ENCODE peak calls at places on chromosome 3, in five cellular contexts. One of them, this sample, is unnamed.
A peak's percentile ranks its signal among the peaks of the same experiment; 100 is the strongest.

GRCh38 chr3:30408105-30408557 is 198.3 kb upstream of the TGFBR2 start:
- DNase-seq in psoas muscle: no peak
- DNase-seq in CD8-positive, alpha-beta memory T cell: no peak
- DNase-seq in heart left ventricle: no peak
- DNase-seq in endodermal cell: no peak
- DNase-seq in this sample: no peak

GRCh38 chr3:25485673-25486072 is 57.6 kb downstream of the RARB start:
- DNase-seq in psoas muscle: no peak
- DNase-seq in CD8-positive, alpha-beta memory T cell: no peak
- DNase-seq in heart left ventricle: no peak
- DNase-seq in endodermal cell: no peak
- DNase-seq in this sample: no peak

GRCh38 chr3:86563358-86563970 is 427.5 kb downstream of the VGLL3 start:
- DNase-seq in psoas muscle: no peak
- DNase-seq in CD8-positive, alpha-beta memory T cell: no peak
- DNase-seq in heart left ventricle: no peak
- DNase-seq in endodermal cell: no peak
- DNase-seq in this sample: no peak

GRCh38 chr3:135007622-135008021 is 212.6 kb downstream of the EPHB1 start:
- DNase-seq in psoas muscle: no peak
- DNase-seq in CD8-positive, alpha-beta memory T cell: no peak
- DNase-seq in heart left ventricle: no peak
- DNase-seq in endodermal cell: no peak
- DNase-seq in this sample: no peak

GRCh38 chr3:66761093-66761780 is 236.9 kb upstream of the KBTBD8 start:
- DNase-seq in psoas muscle: peak; percentile 69
- DNase-seq in CD8-positive, alpha-beta memory T cell: no peak
- DNase-seq in heart left ventricle: no peak
- DNase-seq in endodermal cell: no peak
- DNase-seq in this sample: no peak

GRCh38 chr3:3065876-3066275 is 44.3 kb downstream of the IL5RA start:
- DNase-seq in psoas muscle: no peak
- DNase-seq in CD8-positive, alpha-beta memory T cell: no peak
- DNase-seq in heart left ventricle: no peak
- DNase-seq in endodermal cell: no peak
- DNase-seq in this sample: no peak

GRCh38 chr3:157220211-157220610 is 60.3 kb upstream of the CCNL1 start:
- DNase-seq in psoas muscle: no peak
- DNase-seq in CD8-positive, alpha-beta memory T cell: no peak
- DNase-seq in heart left ventricle: no peak
- DNase-seq in endodermal cell: no peak
- DNase-seq in this sample: no peak

GRCh38 chr3:63043631-63044030 is 168.4 kb upstream of the CADPS start:
- DNase-seq in psoas muscle: no peak
- DNase-seq in CD8-positive, alpha-beta memory T cell: no peak
- DNase-seq in heart left ventricle: no peak
- DNase-seq in endodermal cell: no peak
- DNase-seq in this sample: no peak

GRCh38 chr3:194888916-194889315 is 203.2 kb downstream of the FAM43A start:
- DNase-seq in psoas muscle: no peak
- DNase-seq in CD8-positive, alpha-beta memory T cell: no peak
- DNase-seq in heart left ventricle: no peak
- DNase-seq in endodermal cell: peak; percentile 16
- DNase-seq in this sample: peak; percentile 25

GRCh38 chr3:179510496-179510895 is 52.2 kb upstream of the ACTL6A start:
- DNase-seq in psoas muscle: no peak
- DNase-seq in CD8-positive, alpha-beta memory T cell: no peak
- DNase-seq in heart left ventricle: no peak
- DNase-seq in endodermal cell: no peak
- DNase-seq in this sample: no peak

GRCh38 chr3:131075632-131076328 is 49.1 kb downstream of the NEK11 start:
- DNase-seq in psoas muscle: no peak
- DNase-seq in CD8-positive, alpha-beta memory T cell: no peak
- DNase-seq in heart left ventricle: no peak
- DNase-seq in endodermal cell: no peak
- DNase-seq in this sample: no peak

GRCh38 chr3:139533781-139534443 is 5.6 kb downstream of the RBP1 start:
- DNase-seq in psoas muscle: no peak
- DNase-seq in CD8-positive, alpha-beta memory T cell: no peak
- DNase-seq in heart left ventricle: no peak
- DNase-seq in endodermal cell: no peak
- DNase-seq in this sample: no peak

GRCh38 chr3:157317895-157318294 is 118.8 kb upstream of the PTX3 start:
- DNase-seq in psoas muscle: no peak
- DNase-seq in CD8-positive, alpha-beta memory T cell: no peak
- DNase-seq in heart left ventricle: no peak
- DNase-seq in endodermal cell: no peak
- DNase-seq in this sample: no peak

GRCh38 chr3:106425021-106425420 is 556.2 kb upstream of the CBLB start:
- DNase-seq in psoas muscle: no peak
- DNase-seq in CD8-positive, alpha-beta memory T cell: no peak
- DNase-seq in heart left ventricle: no peak
- DNase-seq in endodermal cell: no peak
- DNase-seq in this sample: no peak

GRCh38 chr3:136142592-136142991 is 53.5 kb downstream of the MSL2 start:
- DNase-seq in psoas muscle: no peak
- DNase-seq in CD8-positive, alpha-beta memory T cell: no peak
- DNase-seq in heart left ventricle: no peak
- DNase-seq in endodermal cell: peak; percentile 68
- DNase-seq in this sample: no peak

GRCh38 chr3:53493997-53494791 is at the start of gene CACNA1D:
- DNase-seq in psoas muscle: no peak
- DNase-seq in CD8-positive, alpha-beta memory T cell: no peak
- DNase-seq in heart left ventricle: no peak
- DNase-seq in endodermal cell: peak; percentile 93
- DNase-seq in this sample: no peak

GRCh38 chr3:49700014-49700413 is 10.7 kb downstream of the RNF123 start:
- DNase-seq in psoas muscle: no peak
- DNase-seq in CD8-positive, alpha-beta memory T cell: no peak
- DNase-seq in heart left ventricle: no peak
- DNase-seq in endodermal cell: no peak
- DNase-seq in this sample: no peak

GRCh38 chr3:32961189-32961715 is 9.8 kb downstream of the CCR4 start:
- DNase-seq in psoas muscle: no peak
- DNase-seq in CD8-positive, alpha-beta memory T cell: no peak
- DNase-seq in heart left ventricle: no peak
- DNase-seq in endodermal cell: no peak
- DNase-seq in this sample: peak; percentile 44

GRCh38 chr3:133542871-133543270 is 30.6 kb upstream of the CDV3 start:
- DNase-seq in psoas muscle: no peak
- DNase-seq in CD8-positive, alpha-beta memory T cell: no peak
- DNase-seq in heart left ventricle: no peak
- DNase-seq in endodermal cell: no peak
- DNase-seq in this sample: no peak

GRCh38 chr3:142618917-142619401 is 22.8 kb downstream of the PLS1 start:
- DNase-seq in psoas muscle: no peak
- DNase-seq in CD8-positive, alpha-beta memory T cell: no peak
- DNase-seq in heart left ventricle: no peak
- DNase-seq in endodermal cell: no peak
- DNase-seq in this sample: no peak

GRCh38 chr3:156483426-156483825 is 71.5 kb downstream of the SSR3 start:
- DNase-seq in psoas muscle: no peak
- DNase-seq in CD8-positive, alpha-beta memory T cell: no peak
- DNase-seq in heart left ventricle: no peak
- DNase-seq in endodermal cell: no peak
- DNase-seq in this sample: no peak

GRCh38 chr3:12558706-12559105 is 1.8 kb downstream of the MKRN2 start:
- DNase-seq in psoas muscle: no peak
- DNase-seq in CD8-positive, alpha-beta memory T cell: no peak
- DNase-seq in heart left ventricle: no peak
- DNase-seq in endodermal cell: no peak
- DNase-seq in this sample: no peak

GRCh38 chr3:129723558-129724324 is 117.3 kb upstream of the PLXND1 start:
- DNase-seq in psoas muscle: no peak
- DNase-seq in CD8-positive, alpha-beta memory T cell: no peak
- DNase-seq in heart left ventricle: no peak
- DNase-seq in endodermal cell: no peak
- DNase-seq in this sample: no peak

GRCh38 chr3:109337393-109337792 is at the start of gene DPPA4:
- DNase-seq in psoas muscle: no peak
- DNase-seq in CD8-positive, alpha-beta memory T cell: no peak
- DNase-seq in heart left ventricle: no peak
- DNase-seq in endodermal cell: peak; percentile 87
- DNase-seq in this sample: no peak

GRCh38 chr3:196486263-196486662 is 17.3 kb downstream of the RNF168 start:
- DNase-seq in psoas muscle: no peak
- DNase-seq in CD8-positive, alpha-beta memory T cell: no peak
- DNase-seq in heart left ventricle: no peak
- DNase-seq in endodermal cell: peak; percentile 58
- DNase-seq in this sample: no peak

DNA sequence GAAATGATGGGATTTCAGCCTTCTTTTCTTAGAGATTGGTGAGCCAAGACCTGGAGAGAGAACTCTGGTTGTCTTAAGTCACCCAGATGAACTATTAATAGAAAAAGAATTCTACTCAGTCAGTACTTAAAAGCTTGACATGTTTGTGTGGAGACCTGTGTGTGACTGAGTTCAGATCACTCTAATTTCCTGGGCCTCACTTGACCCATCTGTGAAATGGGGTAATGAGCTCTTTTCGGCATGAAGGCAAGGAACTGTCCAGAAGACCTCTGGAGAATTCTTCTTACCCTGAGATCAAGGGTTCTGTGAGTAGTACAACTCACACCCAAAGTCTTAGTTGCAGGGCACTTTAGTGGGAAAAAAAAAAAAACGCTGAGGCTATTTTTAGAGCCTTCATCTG is 92.9 kb downstream of the LPP start:
- DNase-seq in psoas muscle: no peak
- DNase-seq in CD8-positive, alpha-beta memory T cell: no peak
- DNase-seq in heart left ventricle: no peak
- DNase-seq in endodermal cell: no peak
- DNase-seq in this sample: no peak
- H3K4me1 ChIP-seq in psoas muscle: peaks cover 43% of the 10 kb centered on the region
- H3K4me1 ChIP-seq in CD8-positive, alpha-beta memory T cell: no peaks in the 10 kb centered on the region
- H3K4me1 ChIP-seq in heart left ventricle: peaks cover 38% of the 10 kb centered on the region
- H3K4me1 ChIP-seq in endodermal cell: no peaks in the 10 kb centered on the region
- H3K4me1 ChIP-seq in this sample: peaks cover 5% of the 10 kb centered on the region

GRCh38 chr3:177776656-177777055 is 579.4 kb upstream of the TBL1XR1 start:
- DNase-seq in psoas muscle: no peak
- DNase-seq in CD8-positive, alpha-beta memory T cell: no peak
- DNase-seq in heart left ventricle: no peak
- DNase-seq in endodermal cell: peak; percentile 41
- DNase-seq in this sample: no peak

GRCh38 chr3:177778633-177779032 is 581.4 kb upstream of the TBL1XR1 start:
- DNase-seq in psoas muscle: no peak
- DNase-seq in CD8-positive, alpha-beta memory T cell: no peak
- DNase-seq in heart left ventricle: no peak
- DNase-seq in endodermal cell: no peak
- DNase-seq in this sample: no peak

GRCh38 chr3:177781686-177782161 is 584.4 kb upstream of the TBL1XR1 start:
- DNase-seq in psoas muscle: peak; percentile 59
- DNase-seq in CD8-positive, alpha-beta memory T cell: no peak
- DNase-seq in heart left ventricle: peak; percentile 49
- DNase-seq in endodermal cell: no peak
- DNase-seq in this sample: no peak

GRCh38 chr3:177772908-177773557 is 575.8 kb upstream of the TBL1XR1 start:
- DNase-seq in psoas muscle: no peak
- DNase-seq in CD8-positive, alpha-beta memory T cell: no peak
- DNase-seq in heart left ventricle: no peak
- DNase-seq in endodermal cell: no peak
- DNase-seq in this sample: no peak

DNA sequence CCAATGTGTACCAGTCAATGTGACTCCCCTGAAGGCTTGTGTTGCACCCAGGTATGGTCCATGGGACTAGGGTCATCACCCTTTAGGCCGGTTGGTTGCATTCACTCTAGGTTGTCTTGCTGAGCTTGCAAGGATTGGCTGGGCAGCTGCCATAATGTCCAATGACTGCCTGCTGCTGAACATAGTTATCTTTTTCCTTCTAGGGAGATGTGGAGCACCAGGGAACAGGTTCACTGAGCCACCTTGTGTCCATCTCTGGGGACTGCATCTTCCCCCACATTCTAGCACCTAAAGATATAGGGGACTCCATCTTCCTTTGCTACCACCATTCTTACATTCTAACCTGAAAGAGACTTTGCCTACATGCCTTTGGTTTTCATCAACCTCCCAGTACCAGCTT is 580.4 kb upstream of the TBL1XR1 start:
- DNase-seq in psoas muscle: peak; percentile 71
- DNase-seq in CD8-positive, alpha-beta memory T cell: no peak
- DNase-seq in heart left ventricle: peak; percentile 52
- DNase-seq in endodermal cell: peak; percentile 82
- DNase-seq in this sample: no peak
- H3K4me1 ChIP-seq in psoas muscle: peaks cover 16% of the 10 kb centered on the region
- H3K4me1 ChIP-seq in CD8-positive, alpha-beta memory T cell: peaks cover 16% of the 10 kb centered on the region
- H3K4me1 ChIP-seq in heart left ventricle: peaks cover 67% of the 10 kb centered on the region
- H3K4me1 ChIP-seq in endodermal cell: no peaks in the 10 kb centered on the region
- H3K4me1 ChIP-seq in this sample: peaks cover 42% of the 10 kb centered on the region

GRCh38 chr3:901953-902778 is 190.7 kb upstream of the CNTN6 start:
- DNase-seq in psoas muscle: no peak
- DNase-seq in CD8-positive, alpha-beta memory T cell: no peak
- DNase-seq in heart left ventricle: no peak
- DNase-seq in endodermal cell: no peak
- DNase-seq in this sample: no peak

GRCh38 chr3:905217-905616 is 187.6 kb upstream of the CNTN6 start:
- DNase-seq in psoas muscle: no peak
- DNase-seq in CD8-positive, alpha-beta memory T cell: no peak
- DNase-seq in heart left ventricle: no peak
- DNase-seq in endodermal cell: no peak
- DNase-seq in this sample: no peak

GRCh38 chr3:908839-909238 is 184.0 kb upstream of the CNTN6 start:
- DNase-seq in psoas muscle: no peak
- DNase-seq in CD8-positive, alpha-beta memory T cell: no peak
- DNase-seq in heart left ventricle: no peak
- DNase-seq in endodermal cell: peak; percentile 75
- DNase-seq in this sample: no peak

DNA sequence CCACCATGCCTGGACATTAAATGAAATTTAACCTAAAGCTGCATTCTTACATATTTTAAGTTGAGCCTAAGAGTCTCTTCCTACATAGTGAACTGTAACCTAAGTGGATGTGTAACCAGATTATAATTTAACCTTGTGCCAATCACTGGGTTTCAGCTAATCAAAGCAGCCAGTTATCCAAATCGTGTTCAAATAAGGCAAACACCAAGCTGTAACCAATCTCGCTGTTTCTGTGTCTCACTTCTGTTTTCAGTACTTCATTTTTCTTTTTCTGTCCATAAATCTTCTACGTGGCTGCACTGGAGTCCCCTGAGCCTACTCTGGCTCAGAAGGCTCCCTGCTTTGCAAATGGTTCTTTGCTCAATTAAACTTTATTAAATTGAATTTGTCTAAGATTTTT is 186.1 kb upstream of the CNTN6 start:
- DNase-seq in psoas muscle: no peak
- DNase-seq in CD8-positive, alpha-beta memory T cell: no peak
- DNase-seq in heart left ventricle: no peak
- DNase-seq in endodermal cell: no peak
- DNase-seq in this sample: no peak
- H3K4me1 ChIP-seq in psoas muscle: no peaks in the 10 kb centered on the region
- H3K4me1 ChIP-seq in CD8-positive, alpha-beta memory T cell: no peaks in the 10 kb centered on the region
- H3K4me1 ChIP-seq in heart left ventricle: no peaks in the 10 kb centered on the region
- H3K4me1 ChIP-seq in endodermal cell: no peaks in the 10 kb centered on the region
- H3K4me1 ChIP-seq in this sample: no peaks in the 10 kb centered on the region

GRCh38 chr3:69751118-69751517 is 11.9 kb downstream of the MITF start:
- DNase-seq in psoas muscle: no peak
- DNase-seq in CD8-positive, alpha-beta memory T cell: no peak
- DNase-seq in heart left ventricle: no peak
- DNase-seq in endodermal cell: no peak
- DNase-seq in this sample: no peak
- H3K4me1 ChIP-seq in psoas muscle: peaks cover 55% of the 10 kb centered on the region
- H3K4me1 ChIP-seq in CD8-positive, alpha-beta memory T cell: no peaks in the 10 kb centered on the region
- H3K4me1 ChIP-seq in heart left ventricle: peaks cover 64% of the 10 kb centered on the region
- H3K4me1 ChIP-seq in endodermal cell: no peaks in the 10 kb centered on the region
- H3K4me1 ChIP-seq in this sample: peaks cover 43% of the 10 kb centered on the region

This sample was measured in vagina.